ENCODE peak calls at places on chromosomes 11 and 22, in seven cellular contexts. One of them, this sample, is unnamed.

GRCh38 chr11:17410606-17411379 is 22.3 kb upstream of the KCNJ11 start:
- DNase-seq in heart left ventricle: peak; percentile 44
- DNase-seq in tibial nerve: no peak
- DNase-seq in sigmoid colon: no peak
- DNase-seq in body of pancreas: peak; percentile 76
- DNase-seq in endothelial cell of umbilical vein: peak; percentile 17
- DNase-seq in H1: no peak
- DNase-seq in this sample: no peak

GRCh38 chr11:110279881-110280280 is 16.5 kb downstream of the RDX start:
- DNase-seq in heart left ventricle: no peak
- DNase-seq in endothelial cell of umbilical vein: peak; percentile 82
- DNase-seq in tibial nerve: no peak
- DNase-seq in body of pancreas: no peak
- DNase-seq in H1: no peak
- DNase-seq in sigmoid colon: no peak
- DNase-seq in this sample: no peak

GRCh38 chr11:134599180-134599810 is 187.3 kb upstream of the B3GAT1 start:
- DNase-seq in tibial nerve: no peak
- DNase-seq in body of pancreas: no peak
- DNase-seq in endothelial cell of umbilical vein: no peak
- DNase-seq in H1: no peak
- DNase-seq in heart left ventricle: no peak
- DNase-seq in sigmoid colon: no peak
- DNase-seq in this sample: no peak

GRCh38 chr11:123197711-123198110 is 2.7 kb upstream of the CLMP start:
- DNase-seq in endothelial cell of umbilical vein: no peak
- DNase-seq in heart left ventricle: no peak
- DNase-seq in H1: no peak
- DNase-seq in tibial nerve: no peak
- DNase-seq in sigmoid colon: no peak
- DNase-seq in body of pancreas: no peak
- DNase-seq in this sample: no peak

GRCh38 chr11:29826878-29827277 is 190.0 kb downstream of the KCNA4 start:
- DNase-seq in H1: no peak
- DNase-seq in body of pancreas: no peak
- DNase-seq in endothelial cell of umbilical vein: no peak
- DNase-seq in sigmoid colon: no peak
- DNase-seq in heart left ventricle: no peak
- DNase-seq in tibial nerve: no peak
- DNase-seq in this sample: no peak

GRCh38 chr22:49783926-49784629 is 43.6 kb downstream of the BRD1 start:
- DNase-seq in H1: no peak
- DNase-seq in heart left ventricle: no peak
- DNase-seq in tibial nerve: no peak
- DNase-seq in sigmoid colon: peak; percentile 26
- DNase-seq in endothelial cell of umbilical vein: no peak
- DNase-seq in body of pancreas: no peak
- DNase-seq in this sample: no peak

GRCh38 chr11:62689421-62690183 is at the start of gene LRRN4CL:
- DNase-seq in tibial nerve: peak; percentile 88
- DNase-seq in heart left ventricle: peak; percentile 78
- DNase-seq in endothelial cell of umbilical vein: no peak
- DNase-seq in H1: no peak
- DNase-seq in sigmoid colon: peak; percentile 97
- DNase-seq in body of pancreas: peak; percentile 59
- DNase-seq in this sample: peak; percentile 97

GRCh38 chr11:74018331-74019005 is 9.6 kb upstream of the UCP3 start:
- DNase-seq in endothelial cell of umbilical vein: no peak
- DNase-seq in H1: no peak
- DNase-seq in tibial nerve: peak; percentile 91
- DNase-seq in body of pancreas: peak; percentile 96
- DNase-seq in sigmoid colon: peak; percentile 97
- DNase-seq in heart left ventricle: peak; percentile 91
- DNase-seq in this sample: peak; percentile 97

GRCh38 chr11:90476442-90477007 is 253.7 kb upstream of the CHORDC1 start:
- DNase-seq in H1: peak; percentile 38
- DNase-seq in body of pancreas: peak; percentile 44
- DNase-seq in endothelial cell of umbilical vein: peak; percentile 56
- DNase-seq in tibial nerve: peak; percentile 5
- DNase-seq in heart left ventricle: no peak
- DNase-seq in sigmoid colon: no peak
- DNase-seq in this sample: no peak

GRCh38 chr11:24900960-24901549 is 404.2 kb downstream of the LUZP2 start:
- DNase-seq in H1: no peak
- DNase-seq in sigmoid colon: no peak
- DNase-seq in body of pancreas: no peak
- DNase-seq in tibial nerve: no peak
- DNase-seq in heart left ventricle: no peak
- DNase-seq in endothelial cell of umbilical vein: no peak
- DNase-seq in this sample: no peak

GRCh38 chr11:57324154-57324885 is 432 bp downstream of the TNKS1BP1 start:
- DNase-seq in tibial nerve: no peak
- DNase-seq in body of pancreas: peak; percentile 55
- DNase-seq in endothelial cell of umbilical vein: peak; percentile 51
- DNase-seq in sigmoid colon: peak; percentile 80
- DNase-seq in heart left ventricle: no peak
- DNase-seq in H1: no peak
- DNase-seq in this sample: no peak

GRCh38 chr11:96293583-96293982 is 49.4 kb downstream of the MAML2 start:
- DNase-seq in endothelial cell of umbilical vein: peak; percentile 42
- DNase-seq in heart left ventricle: no peak
- DNase-seq in H1: no peak
- DNase-seq in sigmoid colon: no peak
- DNase-seq in tibial nerve: no peak
- DNase-seq in body of pancreas: no peak
- DNase-seq in this sample: no peak

GRCh38 chr11:45844822-45845573 is 2.3 kb upstream of the CRY2 start:
- DNase-seq in tibial nerve: no peak
- DNase-seq in body of pancreas: no peak
- DNase-seq in heart left ventricle: no peak
- DNase-seq in endothelial cell of umbilical vein: no peak
- DNase-seq in H1: no peak
- DNase-seq in sigmoid colon: no peak
- DNase-seq in this sample: no peak

GRCh38 chr11:79466411-79466810 is 25.6 kb upstream of the TENM4 start:
- DNase-seq in body of pancreas: no peak
- DNase-seq in H1: no peak
- DNase-seq in heart left ventricle: no peak
- DNase-seq in tibial nerve: no peak
- DNase-seq in endothelial cell of umbilical vein: no peak
- DNase-seq in sigmoid colon: no peak
- DNase-seq in this sample: peak; percentile 47

GRCh38 chr11:12534549-12534948 is 139.7 kb upstream of the TEAD1 start:
- DNase-seq in body of pancreas: no peak
- DNase-seq in sigmoid colon: peak; percentile 21
- DNase-seq in H1: no peak
- DNase-seq in tibial nerve: no peak
- DNase-seq in endothelial cell of umbilical vein: no peak
- DNase-seq in heart left ventricle: no peak
- DNase-seq in this sample: no peak

GRCh38 chr22:22955866-22956535 is 68.4 kb downstream of the IGLL5 start:
- DNase-seq in sigmoid colon: peak; percentile 79
- DNase-seq in endothelial cell of umbilical vein: peak; percentile 43
- DNase-seq in heart left ventricle: peak; percentile 60
- DNase-seq in H1: no peak
- DNase-seq in tibial nerve: peak; percentile 83
- DNase-seq in body of pancreas: peak; percentile 74
- DNase-seq in this sample: peak; percentile 93

GRCh38 chr11:88183233-88183632 is 8.0 kb upstream of the RAB38 start:
- DNase-seq in tibial nerve: no peak
- DNase-seq in body of pancreas: no peak
- DNase-seq in endothelial cell of umbilical vein: no peak
- DNase-seq in H1: no peak
- DNase-seq in heart left ventricle: no peak
- DNase-seq in sigmoid colon: no peak
- DNase-seq in this sample: no peak

GRCh38 chr22:39999144-39999757 is 4.5 kb downstream of the FAM83F start:
- DNase-seq in tibial nerve: peak; percentile 43
- DNase-seq in H1: no peak
- DNase-seq in heart left ventricle: no peak
- DNase-seq in endothelial cell of umbilical vein: no peak
- DNase-seq in body of pancreas: peak; percentile 32
- DNase-seq in sigmoid colon: no peak
- DNase-seq in this sample: no peak

GRCh38 chr11:17157773-17158172 is 50.0 kb downstream of the PIK3C2A start:
- DNase-seq in endothelial cell of umbilical vein: peak; percentile 60
- DNase-seq in sigmoid colon: no peak
- DNase-seq in body of pancreas: no peak
- DNase-seq in tibial nerve: no peak
- DNase-seq in heart left ventricle: no peak
- DNase-seq in H1: no peak
- DNase-seq in this sample: no peak

GRCh38 chr22:22045576-22046335 is 63.2 kb upstream of the TOP3B start:
- DNase-seq in H1: no peak
- DNase-seq in body of pancreas: no peak
- DNase-seq in sigmoid colon: no peak
- DNase-seq in heart left ventricle: no peak
- DNase-seq in endothelial cell of umbilical vein: no peak
- DNase-seq in tibial nerve: no peak
- DNase-seq in this sample: peak; percentile 90

DNA sequence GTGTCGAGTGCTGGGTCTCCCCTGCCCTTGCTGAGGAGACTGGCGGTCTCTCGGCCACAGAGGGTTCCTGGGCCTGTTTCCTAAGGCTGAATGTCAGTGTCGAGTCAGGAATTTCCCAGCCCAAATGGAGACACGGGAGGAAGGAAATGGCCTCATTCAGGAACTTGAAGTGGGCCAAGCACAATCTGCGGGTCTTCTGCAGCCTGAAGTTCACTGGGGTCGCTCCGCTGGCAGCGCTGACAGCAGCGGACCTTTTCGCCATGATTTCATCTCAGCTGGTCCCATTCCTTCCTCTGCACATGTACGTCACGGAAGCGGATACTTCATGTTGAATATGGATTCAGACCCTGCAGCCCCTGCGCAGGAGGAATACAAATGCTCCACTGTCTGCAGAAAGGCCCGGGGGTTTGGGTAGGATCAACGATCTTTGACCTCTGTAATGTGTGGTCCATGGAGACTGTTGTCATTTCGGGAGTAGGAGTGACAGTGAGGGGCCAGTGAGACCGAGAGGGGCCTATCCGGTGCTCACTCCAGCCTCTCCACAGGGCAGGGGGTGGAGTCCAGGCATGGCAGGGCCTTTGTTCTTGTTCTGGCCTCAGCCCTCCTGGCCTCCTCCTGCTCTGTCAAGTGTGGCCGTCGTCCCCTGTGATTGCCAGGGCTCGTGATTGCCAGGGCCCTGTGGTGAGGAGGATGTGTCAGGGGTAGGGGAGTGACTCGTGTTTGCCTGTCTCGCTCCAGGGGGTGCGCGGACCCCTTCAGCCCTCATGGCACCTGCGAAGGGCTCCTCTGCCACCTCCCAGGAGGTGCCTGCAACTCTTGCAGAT is 402.3 kb downstream of the TBC1D22A start:
- DNase-seq in body of pancreas: peak; percentile 9
- DNase-seq in endothelial cell of umbilical vein: peak; percentile 59
- DNase-seq in heart left ventricle: peak; percentile 11
- DNase-seq in sigmoid colon: peak; percentile 40
- DNase-seq in H1: no peak
- DNase-seq in tibial nerve: no peak
- DNase-seq in this sample: no peak
- H3K4me1 ChIP-seq in body of pancreas: no peaks in the 10 kb centered on the region
- H3K4me1 ChIP-seq in endothelial cell of umbilical vein: peaks cover 16% of the 10 kb centered on the region
- H3K4me1 ChIP-seq in heart left ventricle: peaks cover 6% of the 10 kb centered on the region
- H3K4me1 ChIP-seq in sigmoid colon: no peaks in the 10 kb centered on the region
- H3K4me1 ChIP-seq in H1: no peaks in the 10 kb centered on the region
- H3K4me1 ChIP-seq in tibial nerve: no peaks in the 10 kb centered on the region
- H3K4me1 ChIP-seq in this sample: no peaks in the 10 kb centered on the region

GRCh38 chr11:9806946-9807687 is 143.2 kb downstream of the SWAP70 start:
- DNase-seq in body of pancreas: no peak
- DNase-seq in endothelial cell of umbilical vein: no peak
- DNase-seq in H1: no peak
- DNase-seq in tibial nerve: no peak
- DNase-seq in sigmoid colon: no peak
- DNase-seq in heart left ventricle: no peak
- DNase-seq in this sample: no peak

GRCh38 chr11:9802291-9802861 is 138.5 kb downstream of the SWAP70 start:
- DNase-seq in endothelial cell of umbilical vein: no peak
- DNase-seq in body of pancreas: no peak
- DNase-seq in tibial nerve: peak; percentile 27
- DNase-seq in H1: no peak
- DNase-seq in heart left ventricle: no peak
- DNase-seq in sigmoid colon: no peak
- DNase-seq in this sample: no peak

GRCh38 chr11:9803685-9804413 is 140.0 kb downstream of the SWAP70 start:
- DNase-seq in sigmoid colon: no peak
- DNase-seq in heart left ventricle: no peak
- DNase-seq in H1: no peak
- DNase-seq in tibial nerve: no peak
- DNase-seq in endothelial cell of umbilical vein: no peak
- DNase-seq in body of pancreas: no peak
- DNase-seq in this sample: no peak

GRCh38 chr11:9808943-9809342 is 145.1 kb downstream of the SWAP70 start:
- DNase-seq in H1: no peak
- DNase-seq in body of pancreas: no peak
- DNase-seq in endothelial cell of umbilical vein: no peak
- DNase-seq in heart left ventricle: no peak
- DNase-seq in sigmoid colon: no peak
- DNase-seq in tibial nerve: no peak
- DNase-seq in this sample: no peak

GRCh38 chr11:9804414-9804902 is 140.6 kb downstream of the SWAP70 start:
- DNase-seq in body of pancreas: no peak
- DNase-seq in heart left ventricle: no peak
- DNase-seq in tibial nerve: no peak
- DNase-seq in endothelial cell of umbilical vein: no peak
- DNase-seq in H1: no peak
- DNase-seq in sigmoid colon: no peak
- DNase-seq in this sample: no peak
- TF ChIP-seq CTCF in body of pancreas: no peak
- TF ChIP-seq CTCF in heart left ventricle: no peak
- TF ChIP-seq CTCF in tibial nerve: no peak
- TF ChIP-seq CTCF in endothelial cell of umbilical vein: no peak
- TF ChIP-seq CTCF in H1: no peak
- TF ChIP-seq CTCF in sigmoid colon: no peak
- TF ChIP-seq CTCF in this sample: no peak

GRCh38 chr11:65448418-65449196 is 26.0 kb downstream of the NEAT1 start:
- DNase-seq in sigmoid colon: peak; percentile 70
- DNase-seq in tibial nerve: no peak
- DNase-seq in body of pancreas: peak; percentile 49
- DNase-seq in heart left ventricle: no peak
- DNase-seq in H1: no peak
- DNase-seq in endothelial cell of umbilical vein: peak; percentile 37
- DNase-seq in this sample: no peak
- TF ChIP-seq POLR2A in sigmoid colon: no peak
- TF ChIP-seq POLR2A in tibial nerve: no peak
- TF ChIP-seq POLR2A in body of pancreas: peak; percentile 24
- TF ChIP-seq POLR2A in heart left ventricle: no peak
- TF ChIP-seq POLR2A in H1: no peak
- TF ChIP-seq POLR2A in endothelial cell of umbilical vein: peak; percentile 56
- TF ChIP-seq POLR2A in this sample: no peak

DNA sequence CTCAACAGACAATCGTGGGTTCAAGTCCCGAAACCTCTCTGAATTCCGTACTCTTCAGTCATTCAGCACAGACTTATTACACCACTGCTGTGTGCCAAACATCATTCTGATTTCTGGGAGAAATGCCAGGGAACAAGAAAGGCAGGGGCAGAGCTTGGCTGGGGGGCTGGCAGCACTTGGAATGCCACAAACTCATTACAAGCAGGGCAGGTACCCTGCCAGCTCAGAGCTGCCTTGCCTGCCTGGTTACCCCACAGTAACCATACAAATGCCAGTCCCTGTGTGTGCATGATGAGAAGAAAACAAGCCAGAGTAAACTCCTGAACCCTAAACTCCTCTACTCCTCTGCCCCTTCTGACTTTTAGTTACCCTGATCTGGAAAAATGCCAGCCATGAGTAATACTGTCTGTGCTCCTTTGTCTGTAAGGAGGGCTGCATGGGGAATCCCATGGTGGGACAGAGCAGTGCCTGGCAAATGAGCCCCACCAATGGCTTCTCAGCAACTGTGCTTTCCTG is 6.9 kb upstream of the RAD9A start:
- DNase-seq in sigmoid colon: no peak
- DNase-seq in H1: no peak
- DNase-seq in heart left ventricle: no peak
- DNase-seq in tibial nerve: no peak
- DNase-seq in endothelial cell of umbilical vein: peak; percentile 42
- DNase-seq in body of pancreas: peak; percentile 70
- DNase-seq in this sample: no peak
- H3K4me1 ChIP-seq in sigmoid colon: no peaks in the 10 kb centered on the region
- H3K4me1 ChIP-seq in H1: peaks cover 3% of the 10 kb centered on the region
- H3K4me1 ChIP-seq in heart left ventricle: no peaks in the 10 kb centered on the region
- H3K4me1 ChIP-seq in tibial nerve: no peaks in the 10 kb centered on the region
- H3K4me1 ChIP-seq in endothelial cell of umbilical vein: no peaks in the 10 kb centered on the region
- H3K4me1 ChIP-seq in body of pancreas: no peaks in the 10 kb centered on the region
- H3K4me1 ChIP-seq in this sample: peaks cover 34% of the 10 kb centered on the region